ENCODE peak calls at places on chromosomes 5 and 9, in six cellular contexts. D, B, Z, A, T and R are unnamed samples.

GRCh38 chr9:108837530-108837929 is 18.3 kb downstream of the ACTL7B start:
- DNase-seq in Z (no peak), T (no peak), B (no peak), A (no peak), D (no peak), R (peak)

GRCh38 chr5:78753093-78753531 is 104.5 kb upstream of the LHFPL2 start:
- DNase-seq in T (no peak), D (no peak), Z (no peak), B (peak), A (no peak), R (no peak)

GRCh38 chr5:14595877-14596276 is 14.3 kb downstream of the OTULINL start:
- DNase-seq in B (no peak), A (no peak), Z (no peak), D (no peak), T (no peak), R (no peak)

GRCh38 chr9:127637322-127637847 is 25.3 kb downstream of the STXBP1 start:
- DNase-seq in A (peak), D (no peak), Z (peak), T (no peak), B (peak), R (no peak)

GRCh38 chr9:109733690-109734089 is 46.3 kb upstream of the PALM2AKAP2 start:
- DNase-seq in T (no peak), Z (no peak), D (no peak), A (no peak), B (peak), R (no peak)

GRCh38 chr5:565782-566445 is 41.7 kb upstream of the SLC9A3 start:
- DNase-seq in T (no peak), D (no peak), B (peak), Z (no peak), A (peak), R (no peak)

GRCh38 chr5:33235304-33235703 is 205.5 kb upstream of the TARS1 start:
- DNase-seq in Z (no peak), A (no peak), D (no peak), B (no peak), T (no peak), R (no peak)

GRCh38 chr5:170273968-170274710 is 23.4 kb downstream of the LCP2 start:
- DNase-seq in Z (no peak), A (no peak), D (peak), T (peak), B (no peak), R (no peak)

GRCh38 chr5:107293551-107293950 is 377.2 kb downstream of the EFNA5 start:
- DNase-seq in B (no peak), D (no peak), Z (no peak), T (no peak), A (no peak), R (no peak)

GRCh38 chr5:55096860-55097259 is 5.6 kb upstream of the GZMA start:
- DNase-seq in B (no peak), T (no peak), A (no peak), Z (no peak), D (no peak), R (no peak)

GRCh38 chr5:93073547-93073946 is 507.5 kb downstream of the NR2F1-AS1 start:
- DNase-seq in B (no peak), T (no peak), A (no peak), Z (no peak), D (no peak), R (no peak)

GRCh38 chr5:83149671-83150070 is 72.3 kb downstream of the XRCC4 start:
- DNase-seq in B (peak), A (no peak), Z (no peak), D (no peak), T (no peak), R (no peak)

GRCh38 chr9:72995131-72996024 is 42.5 kb upstream of the ALDH1A1 start:
- DNase-seq in A (no peak), T (no peak), Z (no peak), D (no peak), B (no peak), R (no peak)
- TF ChIP-seq POLR2A in A (no peak), T (no peak), Z (no peak), D (no peak), B (no peak), R (no peak)

GRCh38 chr5:150556106-150556505 is 48.2 kb downstream of the NDST1 start:
- DNase-seq in A (no peak), T (no peak), B (no peak), Z (no peak), D (no peak), R (no peak)

GRCh38 chr5:150553402-150553801 is 45.5 kb downstream of the NDST1 start:
- DNase-seq in A (no peak), Z (no peak), T (no peak), B (no peak), D (no peak), R (no peak)

GRCh38 chr5:150556859-150557506 is 49.1 kb downstream of the NDST1 start:
- DNase-seq in Z (no peak), D (no peak), A (no peak), T (no peak), B (no peak), R (no peak)

GRCh38 chr5:150554857-150555256 is 46.9 kb downstream of the NDST1 start:
- DNase-seq in B (no peak), D (no peak), T (no peak), A (no peak), Z (no peak), R (no peak)

GRCh38 chr5:150553911-150554310 is 46.0 kb downstream of the NDST1 start:
- DNase-seq in B (no peak), Z (no peak), A (no peak), T (no peak), D (no peak), R (no peak)
- H3K4me3 ChIP-seq in B (no peak), Z (no peak), A (no peak), T (no peak), D (no peak), R (no peak)

GRCh38 chr5:124725040-124725434 is 21.4 kb downstream of the ZNF608 start:
- DNase-seq in A (no peak), D (no peak), B (no peak), Z (no peak), T (no peak), R (no peak)
- TF ChIP-seq POLR2A in A (no peak), D (no peak), B (no peak), Z (no peak), T (no peak), R (no peak)

DNA sequence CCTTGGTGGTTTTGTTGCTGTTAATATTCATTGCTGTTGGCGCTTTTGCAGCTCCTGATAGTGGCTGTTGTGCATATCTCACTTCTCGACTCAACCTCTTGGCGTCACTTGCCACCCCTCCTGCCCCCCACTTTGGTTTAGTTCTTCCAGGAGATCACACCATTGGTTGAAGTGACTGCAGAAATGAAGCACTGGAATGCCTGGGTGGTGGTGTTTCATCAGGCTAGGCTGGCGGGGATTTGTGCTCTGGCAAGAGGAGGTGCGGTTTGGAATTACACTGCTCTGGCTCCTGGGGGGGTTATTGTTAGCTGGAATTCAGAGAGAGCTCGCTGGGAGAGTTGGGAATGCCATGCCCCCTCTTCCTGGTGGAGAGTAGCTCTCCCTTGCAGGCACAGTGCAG is 11.5 kb downstream of the PRRC2B start:
- DNase-seq in T (no peak), Z (no peak), A (peak), B (peak), D (no peak), R (no peak)
- H3K4me3 ChIP-seq in T (no peak), Z (peak), A (no peak), B (no peak), D (no peak), R (no peak)

GRCh38 chr5:151019331-151019730 is 1.1 kb upstream of the GPX3 start:
- DNase-seq in B (no peak), A (no peak), T (no peak), Z (no peak), D (no peak), R (no peak)

GRCh38 chr5:151018846-151019245 is 1.5 kb upstream of the GPX3 start:
- DNase-seq in Z (no peak), B (no peak), A (no peak), T (no peak), D (no peak), R (no peak)

GRCh38 chr5:151022511-151023018 is 2.2 kb downstream of the GPX3 start:
- DNase-seq in A (no peak), D (no peak), T (no peak), B (no peak), Z (no peak), R (no peak)

GRCh38 chr5:151021771-151022170 is 1.4 kb downstream of the GPX3 start:
- DNase-seq in D (no peak), T (no peak), B (no peak), A (no peak), Z (no peak), R (no peak)

DNA sequence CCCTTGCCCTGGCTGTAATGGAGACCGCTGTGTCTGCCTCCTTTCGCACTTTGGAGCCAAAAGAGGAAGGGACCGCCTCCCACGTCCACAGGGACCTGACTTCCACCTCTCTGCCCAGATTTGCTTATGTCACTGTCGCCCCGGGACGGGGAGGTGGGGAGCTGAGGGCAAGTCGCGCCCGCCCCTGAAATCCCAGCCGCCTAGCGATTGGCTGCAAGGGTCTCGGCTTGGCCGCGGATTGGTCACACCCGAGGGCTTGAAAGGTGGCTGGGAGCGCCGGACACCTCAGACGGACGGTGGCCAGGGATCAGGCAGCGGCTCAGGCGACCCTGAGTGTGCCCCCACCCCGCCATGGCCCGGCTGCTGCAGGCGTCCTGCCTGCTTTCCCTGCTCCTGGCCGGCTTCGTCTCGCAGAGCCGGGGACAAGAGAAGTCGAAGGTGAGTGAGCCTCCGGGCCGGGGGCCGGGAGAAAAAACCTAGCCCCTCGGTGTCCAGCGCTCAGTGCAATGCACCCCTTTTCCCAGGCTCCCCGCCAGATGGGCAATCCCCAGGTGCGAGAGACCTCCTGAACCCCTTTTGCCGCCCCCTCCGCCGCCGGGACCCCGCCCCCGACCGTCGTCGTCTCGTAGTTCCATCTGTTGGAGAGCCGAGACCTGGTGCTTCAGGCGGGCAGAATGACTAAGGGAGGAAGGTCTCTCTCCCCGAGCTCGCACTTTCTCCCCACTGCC is at the start of gene GPX3:
- DNase-seq in D (peak), Z (peak), T (no peak), A (peak), B (peak), R (peak)
- TF ChIP-seq POLR2A in D (peak), Z (peak), T (no peak), A (peak), B (no peak), R (no peak)